ENCODE peak calls at places on chromosomes 16 and 17, in five cellular contexts. J, C, M, W and T are unnamed samples.

GRCh38 chr17:3965123-3965800 is 1.0 kb upstream of the ATP2A3 start:
- DNase-seq in J (no peak), C (peak; percentile 55), M (peak; percentile 58), W (no peak), T (peak; percentile 51)

GRCh38 chr17:40602445-40603443 is 37.5 kb upstream of the CCR7 start:
- DNase-seq in J (no peak), C (no peak), M (peak; percentile 66), W (no peak), T (no peak)

GRCh38 chr17:43418441-43419374 is 19.9 kb downstream of the ARL4D start:
- DNase-seq in J (peak; percentile 83), C (peak; percentile 94), M (no peak), W (no peak), T (peak; percentile 95)

GRCh38 chr16:26027060-26027459 is 335.3 kb downstream of the HS3ST4 start:
- DNase-seq in J (no peak), C (no peak), M (no peak), W (no peak), T (no peak)

GRCh38 chr17:17780941-17781590 is 55.7 kb downstream of the SREBF1 start:
- DNase-seq in J (peak; percentile 42), C (no peak), M (no peak), W (peak; percentile 37), T (peak; percentile 57)

GRCh38 chr17:17387017-17387416 is 83.8 kb downstream of the NT5M start:
- DNase-seq in J (no peak), C (no peak), M (no peak), W (no peak), T (no peak)

GRCh38 chr16:75081179-75081859 is 35.3 kb downstream of the LDHD start:
- DNase-seq in J (no peak), C (no peak), M (no peak), W (no peak), T (no peak)

GRCh38 chr16:2335286-2335895 is 5.1 kb downstream of the ABCA3 start:
- DNase-seq in J (no peak), C (no peak), M (no peak), W (no peak), T (no peak)

GRCh38 chr16:13856811-13857511 is 63.0 kb upstream of the ERCC4 start:
- DNase-seq in J (no peak), C (no peak), M (no peak), W (no peak), T (no peak)

GRCh38 chr16:71943887-71944286 is 48.6 kb downstream of the IST1 start:
- DNase-seq in J (no peak), C (no peak), M (no peak), W (no peak), T (no peak)

GRCh38 chr16:85369060-85369459 is 244.1 kb upstream of the GSE1 start:
- DNase-seq in J (no peak), C (no peak), M (no peak), W (no peak), T (no peak)

GRCh38 chr17:50079334-50080095 is 15.6 kb upstream of the PDK2 start:
- DNase-seq in J (peak; percentile 77), C (peak; percentile 43), M (no peak), W (no peak), T (peak; percentile 98)

GRCh38 chr17:57665128-57665527 is 80.0 kb downstream of the CCDC182 start:
- DNase-seq in J (no peak), C (no peak), M (no peak), W (no peak), T (peak; percentile 61)

GRCh38 chr17:67245694-67246397 is 850 bp upstream of the HELZ start:
- DNase-seq in J (no peak), C (no peak), M (peak; percentile 53), W (peak; percentile 85), T (no peak)

GRCh38 chr16:57386381-57386951 is 14.2 kb downstream of the CX3CL1 start:
- DNase-seq in J (no peak), C (no peak), M (no peak), W (no peak), T (no peak)

GRCh38 chr17:8255499-8255898 is 6.4 kb downstream of the PFAS start:
- DNase-seq in J (no peak), C (no peak), M (no peak), W (no peak), T (no peak)

GRCh38 chr17:27818311-27819170 is 18.2 kb upstream of the NOS2 start:
- DNase-seq in J (no peak), C (no peak), M (no peak), W (no peak), T (no peak)

GRCh38 chr16:85137323-85138072 is 25.2 kb upstream of the CIBAR2 start:
- DNase-seq in J (no peak), C (peak; percentile 95), M (no peak), W (no peak), T (no peak)

GRCh38 chr16:67969286-67970039 is 1.0 kb upstream of the SLC12A4 start:
- DNase-seq in J (no peak), C (no peak), M (no peak), W (no peak), T (no peak)

GRCh38 chr17:70041061-70041460 is 34.0 kb upstream of the KCNJ16 start:
- DNase-seq in J (no peak), C (no peak), M (no peak), W (no peak), T (no peak)

GRCh38 chr17:76935331-76935730 is 67.1 kb downstream of the MGAT5B start:
- DNase-seq in J (no peak), C (peak; percentile 44), M (no peak), W (no peak), T (no peak)

GRCh38 chr17:36850794-36851193 is 86.5 kb upstream of the LHX1 start:
- DNase-seq in J (no peak), C (peak; percentile 49), M (no peak), W (no peak), T (no peak)

GRCh38 chr16:75279277-75279676 is 27.9 kb upstream of the BCAR1 start:
- DNase-seq in J (peak; percentile 67), C (no peak), M (no peak), W (no peak), T (peak; percentile 92)

GRCh38 chr17:68698761-68699160 is 97.6 kb upstream of the FAM20A start:
- DNase-seq in J (no peak), C (no peak), M (no peak), W (no peak), T (no peak)

GRCh38 chr17:39062846-39063680 is 88.4 kb downstream of the PLXDC1 start:
- DNase-seq in J (no peak), C (peak; percentile 41), M (no peak), W (no peak), T (no peak)